ENCODE peak calls at places on chromosomes 6 and 20, in five cellular contexts. L is left ventricle myocardium inferior, J is heart right ventricle, E is uterus, P is GM10248. X is an unnamed sample.

GRCh38 chr6:17988422-17988944 is 1.0 kb upstream of the KIF13A start:
- DNase-seq in L (no peak), J (no peak), E (no peak), P (no peak), X (no peak)

GRCh38 chr20:32968833-32969241 is 35.4 kb downstream of the SUN5 start:
- DNase-seq in L (no peak), J (no peak), E (no peak), P (peak), X (no peak)

GRCh38 chr20:50259705-50260479 is 69.3 kb downstream of the CEBPB start:
- DNase-seq in L (peak), J (no peak), E (no peak), P (no peak), X (peak)

GRCh38 chr6:113982055-113982550 is 11.2 kb upstream of the HDAC2 start:
- DNase-seq in L (no peak), J (no peak), E (no peak), P (no peak), X (no peak)

GRCh38 chr6:95768539-95768938 is 191.2 kb downstream of the MANEA start:
- DNase-seq in L (no peak), J (no peak), E (no peak), P (no peak), X (no peak)

GRCh38 chr20:20463933-20464374 is 96.0 kb downstream of the INSM1 start:
- DNase-seq in L (no peak), J (no peak), E (no peak), P (no peak), X (no peak)

GRCh38 chr6:34237722-34238506 is 1.2 kb downstream of the HMGA1 start:
- DNase-seq in L (no peak), J (no peak), E (peak), P (peak), X (peak)

GRCh38 chr6:10411915-10412164 is 3.0 kb downstream of the TFAP2A start:
- DNase-seq in L (no peak), J (no peak), E (peak), P (no peak), X (no peak)

GRCh38 chr6:143112084-143112768 is 51.5 kb downstream of the AIG1 start:
- DNase-seq in L (no peak), J (no peak), E (no peak), P (peak), X (no peak)

GRCh38 chr6:31749301-31750036 is 9.7 kb downstream of the MSH5 start:
- DNase-seq in L (no peak), J (no peak), E (no peak), P (no peak), X (no peak)

GRCh38 chr6:108200186-108200585 is 34.4 kb downstream of the NR2E1 start:
- DNase-seq in L (no peak), J (no peak), E (no peak), P (no peak), X (no peak)

GRCh38 chr20:12928358-12928754 is 80.4 kb upstream of the SPTLC3 start:
- DNase-seq in L (no peak), J (no peak), E (no peak), P (no peak), X (no peak)

GRCh38 chr20:32891926-32892660 is 33.4 kb downstream of the EFCAB8 start:
- DNase-seq in L (no peak), J (no peak), E (no peak), P (no peak), X (no peak)

GRCh38 chr6:63923139-63923739 is 287.6 kb downstream of the PHF3 start:
- DNase-seq in L (no peak), J (no peak), E (no peak), P (peak), X (no peak)

GRCh38 chr6:45297302-45297701 is 30.8 kb upstream of the RUNX2 start:
- DNase-seq in L (no peak), J (no peak), E (no peak), P (no peak), X (no peak)

GRCh38 chr6:157376706-157377230 is 4.2 kb upstream of the ZDHHC14 start:
- DNase-seq in L (no peak), J (no peak), E (no peak), P (no peak), X (no peak)

GRCh38 chr20:4730782-4731181 is 9.1 kb downstream of the PRND start:
- DNase-seq in L (no peak), J (peak), E (no peak), P (no peak), X (no peak)

GRCh38 chr6:82260890-82261732 is 13.6 kb upstream of the IBTK start:
- DNase-seq in L (no peak), J (no peak), E (no peak), P (no peak), X (no peak)

GRCh38 chr20:41457173-41457857 is 90.7 kb upstream of the EMILIN3 start:
- DNase-seq in L (no peak), J (no peak), E (no peak), P (no peak), X (peak)

GRCh38 chr6:155493694-155494143 is 38.1 kb upstream of the NOX3 start:
- DNase-seq in L (no peak), J (peak), E (peak), P (peak), X (peak)

GRCh38 chr6:131980791-131981623 is 29.8 kb upstream of the CCN2 start:
- DNase-seq in L (no peak), J (no peak), E (no peak), P (no peak), X (no peak)

GRCh38 chr6:27281105-27281539 is 31.0 kb downstream of the POM121L2 start:
- DNase-seq in L (no peak), J (no peak), E (no peak), P (no peak), X (no peak)

GRCh38 chr20:15616626-15617025 is 956.6 kb downstream of the KIF16B start:
- DNase-seq in L (no peak), J (no peak), E (no peak), P (no peak), X (no peak)

GRCh38 chr20:21513181-21513663 is 642 bp downstream of the NKX2-2 start:
- DNase-seq in L (no peak), J (no peak), E (no peak), P (peak), X (no peak)

GRCh38 chr6:169933251-169933821 is 181.9 kb downstream of the ERMARD start:
- DNase-seq in L (no peak), J (no peak), E (no peak), P (no peak), X (no peak)

GRCh38 chr6:50025258-50025657 is 3.5 kb upstream of the DEFB110 start:
- DNase-seq in L (no peak), J (no peak), E (no peak), P (no peak), X (no peak)

GRCh38 chr6:170308761-170309160 is 2.2 kb downstream of the FAM120B start:
- DNase-seq in L (no peak), J (no peak), E (no peak), P (no peak), X (no peak)

GRCh38 chr6:85824329-85824728 is 181.6 kb upstream of the SYNCRIP start:
- DNase-seq in L (no peak), J (no peak), E (no peak), P (no peak), X (no peak)

GRCh38 chr6:34025851-34026250 is 120.0 kb downstream of the GRM4 start:
- DNase-seq in L (no peak), J (no peak), E (no peak), P (no peak), X (no peak)